ENCODE peak calls at places on chromosomes 4 and X, in eight cellular contexts. One of them, this sample, is unnamed.

GRCh38 chr4:182928061-182928460 is 10.9 kb upstream of the DCTD start:
- DNase-seq in AG08396: no peak
- DNase-seq in HTR-8/SVneo: no peak
- DNase-seq in hippocampal formation: no peak
- DNase-seq in RWPE1: no peak
- DNase-seq in small intestine: no peak
- DNase-seq in amygdala: no peak
- DNase-seq in GM19239: no peak
- DNase-seq in this sample: no peak

GRCh38 chr4:185361872-185362271 is 33.9 kb downstream of the LRP2BP start:
- DNase-seq in amygdala: no peak
- DNase-seq in GM19239: no peak
- DNase-seq in small intestine: no peak
- DNase-seq in HTR-8/SVneo: no peak
- DNase-seq in hippocampal formation: no peak
- DNase-seq in AG08396: no peak
- DNase-seq in RWPE1: no peak
- DNase-seq in this sample: no peak

GRCh38 chr4:26687728-26688127 is 103.8 kb downstream of the TBC1D19 start:
- DNase-seq in AG08396: peak; percentile 46
- DNase-seq in small intestine: no peak
- DNase-seq in RWPE1: peak; percentile 49
- DNase-seq in GM19239: no peak
- DNase-seq in HTR-8/SVneo: peak; percentile 51
- DNase-seq in amygdala: no peak
- DNase-seq in hippocampal formation: no peak
- DNase-seq in this sample: no peak

GRCh38 chr4:288891-289290 is 16.4 kb downstream of the ZNF732 start:
- DNase-seq in small intestine: no peak
- DNase-seq in AG08396: no peak
- DNase-seq in RWPE1: no peak
- DNase-seq in GM19239: no peak
- DNase-seq in amygdala: no peak
- DNase-seq in HTR-8/SVneo: no peak
- DNase-seq in hippocampal formation: no peak
- DNase-seq in this sample: no peak

GRCh38 chr4:135354876-135355275 is 1153.3 kb upstream of the PABPC4L start:
- DNase-seq in amygdala: no peak
- DNase-seq in GM19239: no peak
- DNase-seq in HTR-8/SVneo: no peak
- DNase-seq in small intestine: no peak
- DNase-seq in AG08396: no peak
- DNase-seq in RWPE1: no peak
- DNase-seq in hippocampal formation: no peak
- DNase-seq in this sample: no peak

GRCh38 chr4:181475781-181476180 is 767.4 kb upstream of the TENM3 start:
- DNase-seq in hippocampal formation: no peak
- DNase-seq in AG08396: no peak
- DNase-seq in amygdala: no peak
- DNase-seq in GM19239: no peak
- DNase-seq in RWPE1: no peak
- DNase-seq in small intestine: no peak
- DNase-seq in HTR-8/SVneo: no peak
- DNase-seq in this sample: no peak

GRCh38 chr4:5758741-5759140 is 47.7 kb downstream of the EVC start:
- DNase-seq in AG08396: peak; percentile 85
- DNase-seq in RWPE1: peak; percentile 91
- DNase-seq in HTR-8/SVneo: peak; percentile 60
- DNase-seq in hippocampal formation: no peak
- DNase-seq in GM19239: no peak
- DNase-seq in amygdala: no peak
- DNase-seq in small intestine: no peak
- DNase-seq in this sample: peak; percentile 37

GRCh38 chr4:56255820-56256219 is 131.5 kb downstream of the AASDH start:
- DNase-seq in small intestine: no peak
- DNase-seq in GM19239: no peak
- DNase-seq in RWPE1: no peak
- DNase-seq in AG08396: no peak
- DNase-seq in HTR-8/SVneo: no peak
- DNase-seq in hippocampal formation: no peak
- DNase-seq in amygdala: no peak
- DNase-seq in this sample: no peak

GRCh38 chrX:19698125-19698524 is 182.8 kb upstream of the MAP3K15 start:
- DNase-seq in amygdala: no peak
- DNase-seq in small intestine: no peak
- DNase-seq in AG08396: no peak
- DNase-seq in RWPE1: no peak
- DNase-seq in HTR-8/SVneo: no peak
- DNase-seq in GM19239: no peak
- DNase-seq in hippocampal formation: no peak
- DNase-seq in this sample: no peak

GRCh38 chr4:186271279-186271678 is 5.3 kb downstream of the F11 start:
- DNase-seq in RWPE1: no peak
- DNase-seq in GM19239: no peak
- DNase-seq in small intestine: no peak
- DNase-seq in hippocampal formation: no peak
- DNase-seq in AG08396: no peak
- DNase-seq in amygdala: no peak
- DNase-seq in HTR-8/SVneo: no peak
- DNase-seq in this sample: no peak

GRCh38 chr4:150251752-150252190 is 173.5 kb downstream of the DCLK2 start:
- DNase-seq in small intestine: no peak
- DNase-seq in HTR-8/SVneo: no peak
- DNase-seq in amygdala: no peak
- DNase-seq in hippocampal formation: peak; percentile 18
- DNase-seq in GM19239: no peak
- DNase-seq in RWPE1: no peak
- DNase-seq in AG08396: no peak
- DNase-seq in this sample: no peak

GRCh38 chrX:34880656-34881055 is 61.9 kb upstream of the FAM47B start:
- DNase-seq in HTR-8/SVneo: no peak
- DNase-seq in GM19239: no peak
- DNase-seq in amygdala: no peak
- DNase-seq in RWPE1: peak; percentile 23
- DNase-seq in AG08396: peak; percentile 13
- DNase-seq in hippocampal formation: no peak
- DNase-seq in small intestine: no peak
- DNase-seq in this sample: no peak

GRCh38 chrX:154519389-154519788 is 3.4 kb upstream of the FAM3A start:
- DNase-seq in amygdala: no peak
- DNase-seq in AG08396: no peak
- DNase-seq in RWPE1: no peak
- DNase-seq in HTR-8/SVneo: no peak
- DNase-seq in GM19239: no peak
- DNase-seq in hippocampal formation: no peak
- DNase-seq in small intestine: no peak
- DNase-seq in this sample: no peak